ENCODE peak calls at places on chromosomes 2 and 18, in four cellular contexts. V is effector memory CD4-positive, alpha-beta T cell; S is fibroblast of lung; N is Karpas-422. P is an unnamed sample. For H3K4me1, the result is how much of the 10 kb centered on the place peaks cover.

GRCh38 chr2:202822411-202822810 is 49.2 kb downstream of the ICA1L start:
- DNase-seq in V (no peak), N (no peak), S (peak), P (no peak)

GRCh38 chr2:30404354-30405265 is 42.4 kb upstream of the LCLAT1 start:
- DNase-seq in V (no peak), N (no peak), S (peak), P (no peak)

GRCh38 chr18:66638856-66639621 is 35.1 kb upstream of the CDH19 start:
- DNase-seq in V (no peak), N (no peak), S (no peak), P (no peak)

GRCh38 chr2:100321881-100322820 is at the start of gene LONRF2:
- DNase-seq in V (no peak), N (no peak), S (no peak), P (no peak)

GRCh38 chr2:20490300-20491181 is 43.7 kb downstream of the RHOB start:
- DNase-seq in V (no peak), N (no peak), S (peak), P (no peak)

GRCh38 chr2:148922776-148923175 is 47.7 kb downstream of the KIF5C start:
- DNase-seq in N (no peak), V (no peak), S (no peak), P (no peak)

GRCh38 chr2:96146151-96146880 is 1.1 kb upstream of the DUSP2 start:
- DNase-seq in V (peak), N (peak), S (no peak), P (peak)

GRCh38 chr2:41836944-41837343 is 210.9 kb upstream of the PKDCC start:
- DNase-seq in S (peak), N (peak), V (peak), P (no peak)

GRCh38 chr2:168534926-168535325 is 78.9 kb downstream of the CERS6 start:
- DNase-seq in V (no peak), N (no peak), S (no peak), P (peak)

DNA sequence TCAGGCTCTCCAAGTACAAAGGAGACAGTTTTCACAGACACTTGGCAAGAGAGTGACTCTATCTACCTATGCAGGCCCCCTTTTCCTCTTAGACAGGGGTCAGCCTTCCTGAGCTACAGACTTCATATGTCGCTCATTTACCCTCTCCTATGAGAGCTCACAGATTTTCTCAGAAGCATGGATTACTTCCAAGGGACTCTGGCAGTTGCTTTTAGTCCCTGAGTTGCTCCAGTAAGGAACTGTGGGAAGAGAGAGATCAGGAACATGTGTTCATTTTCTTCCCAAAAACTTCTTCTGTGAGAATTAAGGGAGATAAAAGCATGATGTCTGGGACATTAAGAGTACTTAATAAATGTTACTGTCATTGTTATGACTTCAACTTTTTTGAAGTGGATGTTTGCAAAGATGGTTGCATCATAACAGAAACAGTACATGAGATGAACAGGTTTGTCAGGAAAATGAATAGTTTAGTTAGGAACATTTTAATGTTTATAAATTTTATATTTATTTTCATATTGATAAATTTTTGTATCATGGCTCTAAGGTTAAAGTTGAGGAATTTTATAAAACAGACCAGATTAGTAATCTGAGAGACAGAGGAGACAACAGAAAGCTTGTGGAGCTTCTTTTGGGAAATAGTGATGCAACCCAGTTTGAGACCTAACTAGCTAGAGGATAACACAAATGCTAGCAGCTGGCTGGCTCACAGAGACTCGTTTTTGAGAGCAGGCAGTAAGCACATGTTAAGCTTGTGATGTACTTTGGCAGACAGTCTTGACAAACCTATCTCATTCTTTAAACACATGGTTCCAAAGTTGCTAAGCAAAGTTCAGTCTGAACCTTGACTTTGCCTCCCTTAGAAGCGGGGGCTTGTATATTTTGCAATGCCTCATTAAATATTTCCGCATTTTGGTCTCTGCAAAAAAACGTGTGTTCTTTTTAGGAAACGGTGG is 21.7 kb upstream of the UGP2 start:
- DNase-seq in V (no peak), S (peak), N (no peak), P (no peak)
- H3K4me1 ChIP-seq in V (under half), S (under half), N (under half), P (under half)

DNA sequence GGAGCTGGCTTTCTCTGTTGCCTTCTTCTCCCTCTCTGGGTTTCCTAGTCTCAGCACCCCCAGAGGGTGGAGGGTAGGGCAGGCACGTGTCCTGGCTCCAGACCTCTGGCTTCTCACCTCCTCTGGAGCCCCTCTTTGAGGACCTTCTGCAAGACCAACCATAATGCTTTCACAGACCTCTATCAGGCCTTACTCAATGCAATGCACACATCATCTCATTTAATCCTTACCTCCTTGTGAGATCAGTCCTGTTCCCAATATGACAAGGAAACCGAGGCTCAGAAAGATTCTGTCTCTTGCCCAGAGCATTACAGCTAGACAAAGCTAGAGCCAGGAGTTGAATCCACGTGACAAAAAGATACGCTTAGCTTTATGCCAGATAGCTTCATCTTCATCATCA is 8.2 kb downstream of the ATOH8 start:
- DNase-seq in V (no peak), N (no peak), S (no peak), P (no peak)
- H3K4me1 ChIP-seq in V (under half), N (under half), S (under half), P (half or more)

DNA sequence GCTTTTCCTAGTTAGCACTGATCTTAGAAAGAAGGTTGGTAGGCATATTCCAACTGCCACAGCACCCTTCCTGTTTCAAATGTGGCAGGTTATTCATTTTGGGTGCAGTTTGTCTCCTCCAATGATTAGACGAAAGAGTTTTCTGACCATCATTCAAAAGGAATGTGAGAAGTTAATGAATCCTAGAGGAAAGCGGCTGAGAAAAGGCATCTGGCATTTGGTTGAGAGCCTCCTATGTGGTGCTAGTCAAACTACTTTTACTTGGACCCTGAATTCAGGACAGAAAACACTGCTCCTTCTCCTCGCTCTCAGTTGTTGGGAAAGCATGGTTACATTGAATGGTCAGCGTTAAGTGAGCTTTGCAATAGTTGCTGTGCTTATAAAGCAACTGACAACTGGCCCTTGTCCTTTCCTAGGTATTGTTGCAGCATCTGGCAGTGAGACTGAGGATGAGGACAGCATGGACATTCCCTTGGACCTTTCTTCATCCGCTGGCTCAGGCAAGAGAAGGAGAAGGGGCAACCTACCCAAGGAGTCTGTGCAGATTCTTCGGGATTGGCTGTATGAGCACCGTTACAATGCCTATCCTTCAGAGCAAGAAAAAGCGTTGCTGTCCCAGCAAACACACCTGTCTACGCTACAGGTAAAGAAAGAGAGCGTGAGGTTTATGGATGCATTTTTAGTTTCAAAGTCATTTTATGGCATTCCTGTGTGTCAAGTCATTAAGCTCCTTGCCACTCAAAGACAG is 6.1 kb downstream of the TGIF1 start:
- DNase-seq in S (peak), V (no peak), N (no peak), P (no peak)
- H3K4me1 ChIP-seq in S (under half), V (under half), N (under half), P (half or more)

DNA sequence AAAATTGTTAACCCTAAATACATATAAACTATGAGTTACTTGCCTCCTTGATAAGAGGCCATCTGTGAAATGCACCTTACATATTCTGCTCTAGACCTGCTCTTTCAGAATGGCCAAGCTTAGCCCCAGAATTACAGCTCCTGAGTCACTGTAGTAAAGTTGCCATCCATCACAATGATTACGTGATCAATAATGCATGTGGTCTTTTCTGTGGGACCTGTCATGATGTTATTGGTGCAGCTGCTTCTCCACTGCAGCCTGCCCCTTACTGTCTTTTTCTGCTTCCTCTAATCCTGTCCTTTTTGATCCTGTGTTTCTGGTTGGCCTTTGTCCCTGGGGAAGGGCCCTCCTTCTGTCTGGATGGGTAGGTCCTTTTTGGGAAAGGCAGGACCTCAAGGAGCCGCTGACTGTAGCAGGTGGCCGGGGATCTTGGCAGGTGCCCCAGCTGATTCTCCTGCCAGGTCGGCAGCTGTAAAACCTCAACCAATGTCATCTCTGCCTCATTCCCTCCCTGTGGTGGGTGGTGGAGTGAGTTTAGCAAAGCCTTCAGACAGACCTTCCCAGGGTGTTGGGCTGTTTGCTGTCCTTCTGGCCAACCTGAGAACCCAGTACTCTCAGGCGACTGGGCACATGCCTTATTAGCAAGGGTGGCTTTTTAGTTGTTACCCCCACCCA is 126.2 kb upstream of the EML6 start:
- DNase-seq in N (no peak), S (peak), V (no peak), P (no peak)
- H3K4me1 ChIP-seq in N (under half), S (under half), V (half or more), P (half or more)

DNA sequence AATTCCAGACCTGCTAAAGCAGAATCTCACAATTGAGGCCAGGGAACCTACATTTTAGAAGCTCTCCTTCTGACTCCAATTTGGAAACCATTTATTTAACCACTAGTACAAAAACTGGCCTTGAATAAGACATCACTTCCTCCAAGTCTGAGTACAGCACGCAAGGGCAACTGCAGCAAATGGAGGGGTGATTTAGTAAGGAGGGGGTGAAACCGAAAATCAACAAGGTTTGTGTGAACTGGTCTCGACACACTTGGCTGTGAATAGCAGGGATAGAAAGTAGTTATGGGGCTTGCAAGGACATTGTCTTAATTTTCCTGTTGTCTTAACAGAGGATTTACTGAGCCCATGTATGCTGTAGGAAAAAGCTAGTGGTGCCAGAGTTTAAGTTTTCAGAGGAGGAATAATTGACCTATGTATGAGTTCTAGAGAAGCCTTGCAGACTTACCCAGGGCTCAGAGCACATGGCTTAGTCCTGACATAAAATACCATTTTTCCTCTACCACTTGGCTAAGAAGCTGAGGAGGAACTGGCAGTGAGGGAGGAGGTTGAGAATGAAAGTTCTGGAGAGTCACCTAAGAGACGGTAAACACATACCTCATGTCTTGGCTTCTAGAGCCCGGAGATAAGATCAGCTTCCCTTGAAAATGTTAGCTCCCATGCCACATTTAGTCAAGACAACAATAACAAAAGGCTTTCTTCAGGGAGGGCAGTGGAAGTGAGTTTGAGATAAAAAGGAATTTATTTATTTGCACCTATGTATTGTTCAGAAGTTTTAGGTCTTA is 114.8 kb downstream of the SMAD2 start:
- DNase-seq in S (no peak), V (no peak), N (no peak), P (no peak)
- H3K4me1 ChIP-seq in S (under half), V (under half), N (under half), P (under half)

GRCh38 chr18:812673-813404 is 797 bp upstream of the YES1 start:
- DNase-seq in V (peak), N (no peak), S (peak), P (no peak)

GRCh38 chr18:813405-814071 is 1.5 kb upstream of the YES1 start:
- DNase-seq in N (no peak), V (no peak), S (no peak), P (no peak)

GRCh38 chr18:809985-810642 is 1.9 kb downstream of the YES1 start:
- DNase-seq in N (no peak), V (no peak), S (no peak), P (no peak)

GRCh38 chr18:812123-812672 is at the start of gene YES1:
- DNase-seq in S (peak), N (no peak), V (peak), P (peak)

GRCh38 chr18:811192-812122 is 585 bp downstream of the YES1 start:
- DNase-seq in S (peak), N (no peak), V (no peak), P (peak)
- H3K4me1 ChIP-seq in S (under half), N (under half), V (under half), P (under half)

GRCh38 chr2:224532441-224532840 is 52.7 kb downstream of the CUL3 start:
- DNase-seq in N (no peak), S (no peak), V (no peak), P (no peak)
- H3K4me1 ChIP-seq in N (under half), S (under half), V (under half), P (under half)